ENCODE peak calls at places on chromosome 2, in four cellular contexts. N is A673, F is fibroblast of pulmonary artery, G is breast epithelium. P is an unnamed sample.

GRCh38 chr2:228066416-228066815 is 115.1 kb downstream of the SPHKAP start:
- DNase-seq in N (no peak), F (no peak), G (no peak), P (no peak)

GRCh38 chr2:131034122-131035051 is 58.9 kb downstream of the FAM168B start:
- DNase-seq in G (no peak), F (no peak), N (peak), P (no peak)

GRCh38 chr2:219418570-219419189 is 503 bp downstream of the DES start:
- DNase-seq in G (no peak), F (no peak), N (no peak), P (no peak)

GRCh38 chr2:172859821-172860707 is 124.4 kb downstream of the RAPGEF4 start:
- DNase-seq in F (no peak), N (no peak), G (no peak), P (no peak)

GRCh38 chr2:38352336-38352735 is 24.7 kb downstream of the ATL2 start:
- DNase-seq in N (no peak), F (no peak), G (no peak), P (no peak)

GRCh38 chr2:15850534-15850933 is 89.8 kb upstream of the MYCN start:
- DNase-seq in N (no peak), F (no peak), G (no peak), P (no peak)

GRCh38 chr2:130162968-130163367 is 18.1 kb upstream of the CCDC74B start:
- DNase-seq in N (no peak), F (no peak), G (no peak), P (no peak)

GRCh38 chr2:28991021-28991420 is 9.9 kb downstream of the TOGARAM2 start:
- DNase-seq in N (no peak), F (peak), G (no peak), P (no peak)

GRCh38 chr2:195202163-195202845 is 454.7 kb upstream of the SLC39A10 start:
- DNase-seq in F (no peak), N (no peak), G (no peak), P (no peak)

GRCh38 chr2:6949009-6949351 is 31.8 kb downstream of the RNF144A start:
- DNase-seq in N (no peak), F (no peak), G (no peak), P (no peak)

GRCh38 chr2:62343636-62344349 is 147.9 kb downstream of the B3GNT2 start:
- DNase-seq in N (no peak), F (no peak), G (no peak), P (no peak)

GRCh38 chr2:5940596-5941535 is 248.7 kb downstream of the SOX11 start:
- DNase-seq in N (no peak), G (no peak), F (no peak), P (no peak)

GRCh38 chr2:105879106-105879797 is 134.5 kb downstream of the NCK2 start:
- DNase-seq in F (no peak), G (no peak), N (no peak), P (no peak)

GRCh38 chr2:7242189-7242867 is 325.1 kb downstream of the RNF144A start:
- DNase-seq in N (no peak), F (no peak), G (no peak), P (no peak)

GRCh38 chr2:235542728-235543125 is 48.9 kb downstream of the AGAP1 start:
- DNase-seq in G (no peak), N (no peak), F (no peak), P (no peak)

GRCh38 chr2:8137801-8138200 is 544.1 kb upstream of the ID2 start:
- DNase-seq in F (no peak), N (no peak), G (no peak), P (no peak)

GRCh38 chr2:233563663-233564430 is 2.7 kb downstream of the USP40 start:
- DNase-seq in G (no peak), F (peak), N (no peak), P (no peak)

GRCh38 chr2:95552911-95553310 is 38.9 kb upstream of the TRIM43 start:
- DNase-seq in G (no peak), F (no peak), N (no peak), P (no peak)

GRCh38 chr2:126172785-126173184 is 483.2 kb upstream of the GYPC start:
- DNase-seq in N (no peak), F (no peak), G (no peak), P (no peak)

GRCh38 chr2:75303227-75303626 is 103.9 kb upstream of the TACR1 start:
- DNase-seq in F (no peak), N (no peak), G (no peak), P (no peak)

GRCh38 chr2:9178110-9178904 is 28.3 kb upstream of the ASAP2 start:
- DNase-seq in F (no peak), N (no peak), G (no peak), P (no peak)

GRCh38 chr2:118221952-118222594 is 133.8 kb downstream of the INSIG2 start:
- DNase-seq in N (peak), F (peak), G (no peak), P (no peak)

GRCh38 chr2:95047629-95048510 is 22.4 kb downstream of the MAL start:
- DNase-seq in F (no peak), N (no peak), G (no peak), P (no peak)

GRCh38 chr2:232260075-232260474 is 118.5 kb upstream of the ALPP start:
- DNase-seq in G (no peak), F (peak), N (no peak), P (no peak)

GRCh38 chr2:75055307-75055819 is 96.9 kb downstream of the POLE4 start:
- DNase-seq in F (no peak), N (no peak), G (no peak), P (no peak)

GRCh38 chr2:119011162-119011909 is 69.3 kb downstream of the MARCO start:
- DNase-seq in F (peak), G (no peak), N (peak), P (no peak)

GRCh38 chr2:172484253-172484652 is 56.9 kb downstream of the ITGA6 start:
- DNase-seq in G (no peak), N (peak), F (peak), P (no peak)

GRCh38 chr2:205769494-205769848 is 87.2 kb downstream of the NRP2 start:
- DNase-seq in G (no peak), F (peak), N (peak), P (no peak)

GRCh38 chr2:132669854-132670103 is 226 bp downstream of the LYPD1 start:
- DNase-seq in F (no peak), N (no peak), G (no peak), P (no peak)

GRCh38 chr2:225120175-225120574 is 77.9 kb upstream of the DOCK10 start:
- DNase-seq in G (no peak), F (peak), N (peak), P (no peak)

GRCh38 chr2:65846984-65847383 is 414.6 kb upstream of the SPRED2 start:
- DNase-seq in N (no peak), G (no peak), F (no peak), P (no peak)

GRCh38 chr2:18055290-18055689 is 176.8 kb downstream of the KCNS3 start:
- DNase-seq in F (no peak), G (no peak), N (no peak), P (no peak)

GRCh38 chr2:149330127-149331022 is at the start of gene LYPD6:
- DNase-seq in F (peak), N (peak), G (peak), P (no peak)

GRCh38 chr2:230875347-230876315 is 10.9 kb downstream of the ITM2C start:
- DNase-seq in F (no peak), N (no peak), G (peak), P (no peak)

GRCh38 chr2:86263956-86264355 is 64.7 kb downstream of the MRPL35 start:
- DNase-seq in G (no peak), F (no peak), N (no peak), P (no peak)

GRCh38 chr2:68909793-68910674 is 38.8 kb upstream of the BMP10 start:
- DNase-seq in G (peak), F (peak), N (peak), P (peak)

GRCh38 chr2:95036491-95037289 is 11.2 kb downstream of the MAL start:
- DNase-seq in F (no peak), N (no peak), G (no peak), P (no peak)

GRCh38 chr2:35294636-35295263 is 1060.8 kb upstream of the CRIM1 start:
- DNase-seq in F (no peak), N (no peak), G (no peak), P (no peak)

GRCh38 chr2:134782792-134783191 is 55.6 kb upstream of the ACMSD start:
- DNase-seq in G (no peak), F (peak), N (peak), P (no peak)
- TF ChIP-seq CTCF in G (no peak), F (peak), N (peak), P (peak)

GRCh38 chr2:108184421-108184820 is 55.3 kb upstream of the SULT1C3 start:
- DNase-seq in F (peak), N (peak), G (no peak), P (no peak)
- TF ChIP-seq CTCF in F (peak), N (peak), G (no peak), P (no peak)

DNA sequence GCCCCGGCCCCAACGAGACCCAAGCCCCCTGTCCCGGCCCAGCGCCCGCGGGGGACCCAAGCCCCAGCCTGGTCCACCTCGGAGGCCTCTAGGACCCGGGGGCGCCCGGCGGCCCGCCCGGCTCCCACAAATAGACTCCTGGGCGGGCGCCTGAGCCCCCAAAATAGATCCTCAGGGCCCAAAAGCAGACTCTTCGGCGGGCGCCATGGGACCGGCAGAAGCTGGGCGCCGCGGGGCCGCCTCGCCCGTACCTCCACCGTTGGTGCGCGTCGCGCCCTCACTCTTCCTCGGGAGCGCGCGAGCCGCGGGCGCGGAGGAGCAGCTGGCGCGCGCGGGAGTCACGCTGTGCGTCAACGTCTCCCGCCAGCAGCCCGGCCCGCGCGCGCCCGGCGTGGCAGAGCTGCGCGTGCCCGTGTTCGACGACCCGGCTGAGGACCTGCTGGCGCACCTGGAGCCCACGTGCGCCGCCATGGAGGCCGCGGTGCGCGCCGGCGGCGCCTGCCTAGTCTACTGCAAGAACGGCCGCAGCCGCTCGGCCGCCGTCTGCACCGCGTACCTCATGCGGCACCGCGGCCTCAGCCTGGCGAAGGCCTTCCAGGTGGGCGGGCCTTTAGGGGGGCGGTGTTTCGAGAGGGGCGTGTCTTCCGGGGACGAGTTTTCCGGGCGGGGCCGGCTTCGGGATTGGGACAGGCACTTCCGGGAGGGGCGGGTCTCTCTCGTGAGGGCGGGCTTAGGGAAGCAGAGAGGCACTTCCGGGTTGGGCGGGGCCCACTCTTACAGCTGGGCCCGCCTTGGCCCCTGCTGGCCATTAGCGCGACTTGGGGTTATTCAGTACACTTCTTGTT is 545 bp downstream of the DUSP28 start:
- DNase-seq in G (peak), F (peak), N (peak), P (peak)
- TF ChIP-seq CTCF in G (no peak), F (peak), N (peak), P (no peak)

GRCh38 chr2:157899125-157899839 is 23.2 kb upstream of the ACVR1 start:
- DNase-seq in G (no peak), F (no peak), N (no peak), P (no peak)

GRCh38 chr2:157903051-157903625 is 27.0 kb upstream of the ACVR1 start:
- DNase-seq in F (no peak), N (no peak), G (no peak), P (no peak)

GRCh38 chr2:157900684-157901083 is 24.6 kb upstream of the ACVR1 start:
- DNase-seq in F (no peak), N (no peak), G (no peak), P (no peak)

GRCh38 chr2:157900203-157900602 is 24.1 kb upstream of the ACVR1 start:
- DNase-seq in F (no peak), N (no peak), G (no peak), P (no peak)

GRCh38 chr2:157901325-157901724 is 25.2 kb upstream of the ACVR1 start:
- DNase-seq in F (no peak), G (no peak), N (no peak), P (no peak)
- TF ChIP-seq CTCF in F (peak), G (no peak), N (peak), P (no peak)